ENCODE peak calls at places on chromosomes 4 and X, in five cellular contexts. One of them, this sample, is unnamed. For H3K4me1, the result is how much of the 10 kb centered on the place peaks cover.

GRCh38 chr4:138845664-138846063 is 169.9 kb upstream of the NOCT start:
- DNase-seq in mesenchymal stem cell: no peak
- DNase-seq in breast epithelium: no peak
- DNase-seq in CD4-positive, alpha-beta memory T cell: no peak
- DNase-seq in naive thymus-derived CD4-positive, alpha-beta T cell: no peak
- DNase-seq in this sample: no peak

GRCh38 chrX:119989905-119990408 is 46.4 kb upstream of the NKAP start:
- DNase-seq in mesenchymal stem cell: no peak
- DNase-seq in breast epithelium: no peak
- DNase-seq in CD4-positive, alpha-beta memory T cell: no peak
- DNase-seq in naive thymus-derived CD4-positive, alpha-beta T cell: no peak
- DNase-seq in this sample: no peak

GRCh38 chr4:85474818-85475630 is at the start of gene ARHGAP24:
- DNase-seq in mesenchymal stem cell: peak
- DNase-seq in breast epithelium: peak
- DNase-seq in CD4-positive, alpha-beta memory T cell: no peak
- DNase-seq in naive thymus-derived CD4-positive, alpha-beta T cell: no peak
- DNase-seq in this sample: peak

GRCh38 chrX:97504435-97504834 is 620.7 kb downstream of the RPA4 start:
- DNase-seq in mesenchymal stem cell: no peak
- DNase-seq in breast epithelium: no peak
- DNase-seq in CD4-positive, alpha-beta memory T cell: no peak
- DNase-seq in naive thymus-derived CD4-positive, alpha-beta T cell: no peak
- DNase-seq in this sample: no peak

GRCh38 chr4:17286737-17287460 is 225.0 kb downstream of the QDPR start:
- DNase-seq in mesenchymal stem cell: no peak
- DNase-seq in breast epithelium: no peak
- DNase-seq in CD4-positive, alpha-beta memory T cell: no peak
- DNase-seq in naive thymus-derived CD4-positive, alpha-beta T cell: no peak
- DNase-seq in this sample: no peak

GRCh38 chrX:107729558-107730297 is 45.9 kb downstream of the TSC22D3 start:
- DNase-seq in mesenchymal stem cell: peak
- DNase-seq in breast epithelium: no peak
- DNase-seq in CD4-positive, alpha-beta memory T cell: no peak
- DNase-seq in naive thymus-derived CD4-positive, alpha-beta T cell: no peak
- DNase-seq in this sample: peak

GRCh38 chr4:20253799-20254409 is 2.2 kb downstream of the SLIT2 start:
- DNase-seq in mesenchymal stem cell: peak
- DNase-seq in breast epithelium: peak
- DNase-seq in CD4-positive, alpha-beta memory T cell: no peak
- DNase-seq in naive thymus-derived CD4-positive, alpha-beta T cell: no peak
- DNase-seq in this sample: peak

GRCh38 chr4:76311896-76312331 is 5.4 kb downstream of the STBD1 start:
- DNase-seq in mesenchymal stem cell: no peak
- DNase-seq in breast epithelium: no peak
- DNase-seq in CD4-positive, alpha-beta memory T cell: no peak
- DNase-seq in naive thymus-derived CD4-positive, alpha-beta T cell: no peak
- DNase-seq in this sample: no peak

GRCh38 chr4:162163892-162164759 is at the start of gene FSTL5:
- DNase-seq in mesenchymal stem cell: peak
- DNase-seq in breast epithelium: no peak
- DNase-seq in CD4-positive, alpha-beta memory T cell: no peak
- DNase-seq in naive thymus-derived CD4-positive, alpha-beta T cell: peak
- DNase-seq in this sample: peak

GRCh38 chr4:11297627-11298026 is 131.1 kb downstream of the HS3ST1 start:
- DNase-seq in mesenchymal stem cell: no peak
- DNase-seq in breast epithelium: no peak
- DNase-seq in CD4-positive, alpha-beta memory T cell: no peak
- DNase-seq in naive thymus-derived CD4-positive, alpha-beta T cell: no peak
- DNase-seq in this sample: no peak

GRCh38 chrX:130082244-130083106 is 27.8 kb downstream of the ELF4 start:
- DNase-seq in mesenchymal stem cell: peak
- DNase-seq in breast epithelium: no peak
- DNase-seq in CD4-positive, alpha-beta memory T cell: peak
- DNase-seq in naive thymus-derived CD4-positive, alpha-beta T cell: peak
- DNase-seq in this sample: peak

DNA sequence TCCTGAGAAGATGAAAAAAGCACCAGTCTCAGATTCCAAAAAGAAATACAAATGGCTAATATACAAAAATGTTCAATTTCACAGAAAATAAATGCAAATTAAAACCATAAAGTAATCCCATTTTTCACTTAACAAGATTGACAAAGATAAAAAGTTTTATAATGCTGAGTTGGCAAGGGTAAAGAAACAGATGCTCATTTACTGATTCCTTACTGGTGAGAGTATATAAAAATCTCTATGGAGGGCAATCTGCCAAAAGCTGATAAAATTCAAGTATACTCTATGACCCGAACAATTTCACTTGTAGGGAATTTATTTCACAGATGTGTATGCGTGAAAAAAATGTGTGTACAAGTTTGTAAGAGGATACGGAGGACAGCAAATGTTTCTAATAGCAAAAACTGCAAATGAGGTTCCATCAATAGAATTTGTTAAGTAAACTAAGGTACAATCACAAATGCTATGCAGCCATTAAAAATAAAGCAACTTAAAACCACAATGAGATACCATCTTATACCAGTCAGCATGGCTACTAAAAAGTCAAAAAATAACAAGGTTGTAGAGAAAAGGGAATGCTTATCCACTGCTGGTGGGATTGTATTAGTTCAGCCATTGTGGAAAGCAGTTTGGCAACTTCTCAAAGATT is 23.5 kb downstream of the DHX15 start:
- DNase-seq in mesenchymal stem cell: no peak
- DNase-seq in breast epithelium: no peak
- DNase-seq in CD4-positive, alpha-beta memory T cell: no peak
- DNase-seq in naive thymus-derived CD4-positive, alpha-beta T cell: no peak
- DNase-seq in this sample: no peak
- H3K4me1 ChIP-seq in mesenchymal stem cell: under half
- H3K4me1 ChIP-seq in breast epithelium: under half
- H3K4me1 ChIP-seq in CD4-positive, alpha-beta memory T cell: half or more
- H3K4me1 ChIP-seq in naive thymus-derived CD4-positive, alpha-beta T cell: under half
- H3K4me1 ChIP-seq in this sample: under half

GRCh38 chrX:15948318-15948660 is 93.7 kb upstream of the AP1S2 start:
- DNase-seq in mesenchymal stem cell: no peak
- DNase-seq in breast epithelium: no peak
- DNase-seq in CD4-positive, alpha-beta memory T cell: no peak
- DNase-seq in naive thymus-derived CD4-positive, alpha-beta T cell: no peak
- DNase-seq in this sample: no peak
- H3K27ac ChIP-seq in mesenchymal stem cell: no peak
- H3K27ac ChIP-seq in breast epithelium: no peak
- H3K27ac ChIP-seq in CD4-positive, alpha-beta memory T cell: no peak
- H3K27ac ChIP-seq in naive thymus-derived CD4-positive, alpha-beta T cell: no peak
- H3K27ac ChIP-seq in this sample: no peak

GRCh38 chr4:2867758-2868491 is 24.3 kb downstream of the ADD1 start:
- DNase-seq in mesenchymal stem cell: peak
- DNase-seq in breast epithelium: no peak
- DNase-seq in CD4-positive, alpha-beta memory T cell: no peak
- DNase-seq in naive thymus-derived CD4-positive, alpha-beta T cell: no peak
- DNase-seq in this sample: peak
- H3K4me3 ChIP-seq in mesenchymal stem cell: no peak
- H3K4me3 ChIP-seq in breast epithelium: peak
- H3K4me3 ChIP-seq in CD4-positive, alpha-beta memory T cell: no peak
- H3K4me3 ChIP-seq in naive thymus-derived CD4-positive, alpha-beta T cell: no peak
- H3K4me3 ChIP-seq in this sample: peak

DNA sequence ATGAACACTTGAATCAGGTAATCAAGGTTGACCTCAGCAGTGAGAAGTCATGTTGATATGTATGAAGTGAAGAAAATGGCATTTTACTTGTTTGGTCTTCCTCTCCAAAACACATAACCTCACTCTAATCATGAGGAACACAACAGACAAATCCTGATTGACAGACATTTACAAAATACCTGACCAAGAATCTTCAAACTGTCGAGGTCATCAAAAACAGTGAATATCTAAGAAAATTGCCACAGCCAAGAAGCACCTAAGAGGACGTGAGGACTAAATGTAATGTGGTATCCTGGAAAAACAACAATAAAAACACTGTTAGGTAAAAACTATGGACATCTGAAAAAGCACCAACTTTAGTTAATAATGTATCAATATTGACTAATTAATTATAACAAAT is 129.5 kb upstream of the MAGEB18 start:
- DNase-seq in mesenchymal stem cell: no peak
- DNase-seq in breast epithelium: no peak
- DNase-seq in CD4-positive, alpha-beta memory T cell: no peak
- DNase-seq in naive thymus-derived CD4-positive, alpha-beta T cell: no peak
- DNase-seq in this sample: no peak
- H3K4me1 ChIP-seq in mesenchymal stem cell: under half
- H3K4me1 ChIP-seq in breast epithelium: under half
- H3K4me1 ChIP-seq in CD4-positive, alpha-beta memory T cell: under half
- H3K4me1 ChIP-seq in naive thymus-derived CD4-positive, alpha-beta T cell: under half
- H3K4me1 ChIP-seq in this sample: under half

This sample was measured in right cardiac atrium.